ENCODE peak calls at places on chromosome 7, in eight cellular contexts. V, K, A, C, R, S, L and Q are unnamed samples.

GRCh38 chr7:21704362-21704761 is 161.5 kb downstream of the DNAH11 start:
- ATAC-seq in L (peak; percentile 42), K (peak; percentile 77), A (no peak), C (no peak), S (no peak), R (no peak), V (no peak), Q (no peak)

GRCh38 chr7:158829021-158829341 is 328 bp downstream of the ESYT2 start:
- ATAC-seq in A (peak; percentile 67), L (peak; percentile 53), S (peak; percentile 84), R (peak; percentile 72), V (peak; percentile 64), K (peak; percentile 70), C (peak; percentile 53), Q (peak; percentile 64)

GRCh38 chr7:90246184-90246583 is 1.2 kb downstream of the CFAP69 start:
- ATAC-seq in C (no peak), V (no peak), S (no peak), R (no peak), K (peak; percentile 4), L (peak; percentile 52), A (no peak), Q (peak; percentile 40)

GRCh38 chr7:126930166-126930565 is 322.6 kb downstream of the GRM8 start:
- ATAC-seq in C (no peak), K (no peak), V (no peak), S (no peak), L (no peak), A (no peak), R (no peak), Q (no peak)

GRCh38 chr7:55365103-55365679 is at the start of gene LANCL2:
- ATAC-seq in A (peak; percentile 47), S (peak; percentile 9), K (peak; percentile 62), V (peak; percentile 49), L (peak; percentile 28), C (peak; percentile 28), R (peak; percentile 55), Q (no peak)

GRCh38 chr7:120464104-120464503 is 191.1 kb downstream of the KCND2 start:
- ATAC-seq in C (no peak), S (no peak), R (no peak), K (no peak), A (no peak), L (no peak), V (no peak), Q (no peak)

GRCh38 chr7:110179037-110179436 is 911.9 kb upstream of the LRRN3 start:
- ATAC-seq in K (no peak), R (no peak), L (no peak), A (no peak), V (no peak), C (no peak), S (no peak), Q (no peak)

GRCh38 chr7:151494569-151495284 is 25.0 kb downstream of the RHEB start:
- ATAC-seq in V (no peak), L (no peak), K (peak; percentile 56), R (no peak), A (peak; percentile 19), S (no peak), C (no peak), Q (no peak)

GRCh38 chr7:29319719-29320521 is 125.3 kb downstream of the CHN2 start:
- ATAC-seq in K (no peak), V (no peak), C (peak; percentile 86), R (no peak), S (no peak), L (peak; percentile 41), A (peak; percentile 98), Q (no peak)

GRCh38 chr7:112236597-112236996 is 30.1 kb downstream of the ZNF277 start:
- ATAC-seq in C (no peak), L (no peak), R (no peak), S (no peak), V (no peak), A (no peak), K (peak; percentile 81), Q (no peak)

GRCh38 chr7:41107330-41107937 is 595.5 kb downstream of the INHBA start:
- ATAC-seq in C (no peak), L (no peak), K (peak; percentile 64), S (peak; percentile 96), R (no peak), V (peak; percentile 97), A (peak; percentile 71), Q (no peak)

GRCh38 chr7:118214833-118215182 is 9.7 kb upstream of the ANKRD7 start:
- ATAC-seq in R (no peak), L (no peak), V (no peak), S (no peak), K (no peak), A (peak; percentile 12), C (no peak), Q (no peak)

GRCh38 chr7:74586258-74587200 is 71.0 kb upstream of the GTF2I start:
- ATAC-seq in K (no peak), L (peak; percentile 11), C (peak; percentile 20), A (no peak), R (no peak), V (no peak), S (peak; percentile 41), Q (no peak)

GRCh38 chr7:57339198-57339944 is 110.6 kb upstream of the ZNF716 start:
- ATAC-seq in C (no peak), K (no peak), A (no peak), S (no peak), V (no peak), L (no peak), R (no peak), Q (no peak)

GRCh38 chr7:37441405-37441797 is 7.3 kb downstream of the ELMO1 start:
- ATAC-seq in K (no peak), S (no peak), L (no peak), C (no peak), A (no peak), R (no peak), V (no peak), Q (no peak)

GRCh38 chr7:134438946-134439345 is 20.0 kb downstream of the AKR1B1 start:
- ATAC-seq in A (no peak), V (no peak), L (no peak), C (no peak), K (no peak), R (no peak), S (no peak), Q (no peak)
- TF ChIP-seq POLR2AphosphoS5 in A (no peak), V (no peak), L (no peak), C (no peak), K (no peak), R (no peak), S (no peak), Q (no peak)

GRCh38 chr7:131057524-131058065 is 270.1 kb upstream of the MKLN1 start:
- ATAC-seq in L (no peak), A (peak; percentile 81), R (peak; percentile 71), V (no peak), K (peak; percentile 61), C (peak; percentile 47), S (no peak), Q (peak; percentile 39)

GRCh38 chr7:131061158-131061557 is 266.5 kb upstream of the MKLN1 start:
- ATAC-seq in L (no peak), R (no peak), A (no peak), C (no peak), V (no peak), K (no peak), S (no peak), Q (no peak)

GRCh38 chr7:131056007-131056406 is 271.7 kb upstream of the MKLN1 start:
- ATAC-seq in L (peak; percentile 34), S (no peak), V (peak; percentile 65), C (no peak), R (peak; percentile 32), A (no peak), K (no peak), Q (no peak)

GRCh38 chr7:131052285-131052942 is 275.3 kb upstream of the MKLN1 start:
- ATAC-seq in A (no peak), R (no peak), S (no peak), K (no peak), C (no peak), L (no peak), V (no peak), Q (no peak)

GRCh38 chr7:131057015-131057518 is 270.6 kb upstream of the MKLN1 start:
- ATAC-seq in R (no peak), V (no peak), S (no peak), C (peak; percentile 64), A (peak; percentile 75), L (no peak), K (peak; percentile 77), Q (peak; percentile 59)
- H3K4me1 ChIP-seq in R (no peaks in the 10 kb centered on the region), V (no peaks in the 10 kb centered on the region), S (no peaks in the 10 kb centered on the region), C (peaks cover 70% of the 10 kb centered on the region), A (peaks cover 6% of the 10 kb centered on the region), L (no peaks in the 10 kb centered on the region), K (peaks cover 65% of the 10 kb centered on the region), Q (peaks cover 86% of the 10 kb centered on the region)

GRCh38 chr7:128790297-128791037 is 1.3 kb upstream of the CCDC136 start:
- ATAC-seq in L (peak; percentile 47), S (peak; percentile 17), V (no peak), R (peak; percentile 51), K (no peak), A (peak; percentile 47), C (peak; percentile 29), Q (peak; percentile 40)

GRCh38 chr7:128791968-128792319 is at the start of gene CCDC136:
- ATAC-seq in R (peak; percentile 7), K (peak; percentile 13), S (no peak), C (no peak), L (peak; percentile 7), A (no peak), V (no peak), Q (no peak)

GRCh38 chr7:128792471-128793183 is 859 bp downstream of the CCDC136 start:
- ATAC-seq in R (peak; percentile 13), S (no peak), V (no peak), L (no peak), A (no peak), C (no peak), K (no peak), Q (no peak)

GRCh38 chr7:128793184-128793552 is 1.4 kb downstream of the CCDC136 start:
- ATAC-seq in V (no peak), C (no peak), S (no peak), R (peak; percentile 19), L (no peak), A (no peak), K (no peak), Q (no peak)

GRCh38 chr7:128791121-128791967 is 424 bp upstream of the CCDC136 start:
- ATAC-seq in A (peak; percentile 93), S (peak; percentile 89), K (peak; percentile 82), C (peak; percentile 95), R (peak; percentile 94), V (peak; percentile 93), L (peak; percentile 74), Q (peak; percentile 92)
- TF ChIP-seq POLR2AphosphoS5 in A (no peak), S (no peak), K (no peak), C (peak; percentile 3), R (no peak), V (peak; percentile 64), L (peak; percentile 80), Q (peak; percentile 44)

GRCh38 chr7:50752422-50752821 is 30.3 kb downstream of the GRB10 start:
- ATAC-seq in V (no peak), C (no peak), L (peak; percentile 24), R (no peak), K (no peak), S (no peak), A (no peak), Q (no peak)

GRCh38 chr7:50751136-50751535 is 31.6 kb downstream of the GRB10 start:
- ATAC-seq in K (no peak), S (no peak), A (no peak), C (no peak), R (no peak), L (no peak), V (no peak), Q (no peak)

GRCh38 chr7:50748472-50748871 is 34.2 kb downstream of the GRB10 start:
- ATAC-seq in C (no peak), A (no peak), L (peak; percentile 52), S (no peak), R (no peak), V (no peak), K (peak; percentile 32), Q (no peak)

GRCh38 chr7:50745835-50746234 is 36.9 kb downstream of the GRB10 start:
- ATAC-seq in C (no peak), V (no peak), L (no peak), S (no peak), R (no peak), K (no peak), A (no peak), Q (no peak)

GRCh38 chr7:50749908-50750307 is 32.8 kb downstream of the GRB10 start:
- ATAC-seq in R (no peak), K (no peak), A (no peak), V (no peak), S (no peak), L (no peak), C (no peak), Q (no peak)
- H3K4me1 ChIP-seq in R (no peaks in the 10 kb centered on the region), K (peaks cover 18% of the 10 kb centered on the region), A (no peaks in the 10 kb centered on the region), V (no peaks in the 10 kb centered on the region), S (no peaks in the 10 kb centered on the region), L (peaks cover 30% of the 10 kb centered on the region), C (no peaks in the 10 kb centered on the region), Q (no peaks in the 10 kb centered on the region)